ENCODE peak calls at places on chromosomes 4 and X, in five cellular contexts. S, Q, I, O and M are unnamed samples.

GRCh38 chrX:17550011-17550410 is 175.0 kb downstream of the NHS start:
- DNase-seq in S (no peak), Q (no peak), I (no peak), O (no peak), M (no peak)

GRCh38 chr4:98446499-98447375 is 185.6 kb downstream of the RAP1GDS1 start:
- DNase-seq in S (no peak), Q (no peak), I (no peak), O (peak), M (no peak)

GRCh38 chr4:126843492-126844067 is 789.2 kb upstream of the INTU start:
- DNase-seq in S (no peak), Q (no peak), I (no peak), O (no peak), M (no peak)

GRCh38 chrX:130788786-130789581 is 114.0 kb downstream of the ENOX2 start:
- DNase-seq in S (no peak), Q (no peak), I (no peak), O (no peak), M (no peak)

GRCh38 chrX:1119275-1119674 is 93.2 kb downstream of the CRLF2 start:
- DNase-seq in S (no peak), Q (no peak), I (no peak), O (no peak), M (no peak)

GRCh38 chrX:68307767-68308166 is 125.5 kb downstream of the OPHN1 start:
- DNase-seq in S (no peak), Q (no peak), I (no peak), O (no peak), M (no peak)

GRCh38 chr4:39029752-39030694 is 2.2 kb downstream of the TMEM156 start:
- DNase-seq in S (no peak), Q (no peak), I (no peak), O (peak), M (no peak)

GRCh38 chrX:28586891-28587635 is at the start of gene IL1RAPL1:
- DNase-seq in S (no peak), Q (no peak), I (no peak), O (no peak), M (no peak)

GRCh38 chr4:13907255-13907751 is 279.8 kb upstream of the BOD1L1 start:
- DNase-seq in S (no peak), Q (no peak), I (no peak), O (no peak), M (no peak)

DNA sequence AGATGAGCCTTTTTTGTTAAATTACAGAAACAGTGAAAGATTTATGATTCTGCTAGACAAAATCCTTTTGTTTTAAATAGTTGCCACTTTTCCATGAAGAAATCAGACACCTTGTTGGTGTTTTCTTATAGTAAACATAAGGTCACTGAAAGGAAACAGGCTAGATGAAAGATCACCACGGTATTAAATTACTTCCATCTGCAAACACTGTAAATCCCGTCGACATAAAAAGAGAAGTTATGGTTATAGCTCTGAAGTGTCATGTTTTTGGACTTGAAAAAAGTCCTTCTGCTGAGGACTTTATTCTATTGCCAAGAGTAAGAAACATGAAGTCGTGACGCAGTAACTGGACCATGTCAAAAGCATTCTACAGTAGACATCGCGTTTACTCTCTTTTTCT is 567.6 kb upstream of the SLIT2 start:
- DNase-seq in S (no peak), Q (no peak), I (no peak), O (no peak), M (no peak)
- TF ChIP-seq POLR2AphosphoS5 in S (no peak), Q (no peak), I (no peak), O (no peak), M (no peak)

GRCh38 chrX:110316351-110317078 is 1.4 kb downstream of the AMMECR1 start:
- DNase-seq in S (no peak), Q (no peak), I (peak), O (no peak), M (no peak)

GRCh38 chrX:110317820-110318663 is at the start of gene AMMECR1:
- DNase-seq in S (peak), Q (peak), I (peak), O (no peak), M (peak)

GRCh38 chrX:110315541-110315940 is 2.3 kb downstream of the AMMECR1 start:
- DNase-seq in S (no peak), Q (no peak), I (no peak), O (peak), M (no peak)

GRCh38 chrX:110318664-110318968 is 731 bp upstream of the AMMECR1 start:
- DNase-seq in S (no peak), Q (no peak), I (no peak), O (no peak), M (no peak)

GRCh38 chrX:110317079-110317819 is 636 bp downstream of the AMMECR1 start:
- DNase-seq in S (no peak), Q (peak), I (peak), O (no peak), M (peak)
- TF ChIP-seq TAF1 in S (no peak), Q (no peak), I (no peak), O (no peak), M (no peak)

GRCh38 chr4:57078685-57079521 is 31.3 kb downstream of the IGFBP7 start:
- DNase-seq in S (no peak), Q (no peak), I (no peak), O (no peak), M (no peak)
- TF ChIP-seq POLR2AphosphoS5 in S (no peak), Q (no peak), I (no peak), O (no peak), M (no peak)

DNA sequence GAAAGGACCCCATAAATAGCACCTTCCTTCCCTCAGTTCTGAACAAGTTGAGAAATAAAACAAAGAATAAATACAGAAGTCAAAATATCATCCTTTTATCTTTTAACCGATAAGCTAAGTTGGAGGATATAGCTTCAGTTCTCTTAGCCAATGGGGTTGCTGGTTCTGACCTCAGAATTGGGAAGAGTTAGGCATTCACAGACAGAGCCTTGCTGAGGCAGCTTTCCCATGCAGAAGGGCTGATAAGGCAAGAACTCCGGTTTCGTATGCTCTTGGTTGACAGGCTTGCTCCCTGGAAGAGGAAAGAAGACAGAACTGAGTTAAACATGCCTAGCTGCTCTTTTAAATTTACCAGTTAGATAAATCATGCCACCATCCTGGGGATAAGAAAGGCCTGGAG is 17.6 kb downstream of the FRAS1 start:
- DNase-seq in S (no peak), Q (no peak), I (no peak), O (no peak), M (no peak)
- TF ChIP-seq TAF1 in S (no peak), Q (no peak), I (no peak), O (no peak), M (no peak)

GRCh38 chr4:81449018-81449417 is 22.7 kb downstream of the RASGEF1B start:
- DNase-seq in S (no peak), Q (no peak), I (no peak), O (no peak), M (no peak)
- TF ChIP-seq POLR2AphosphoS5 in S (no peak), Q (no peak), I (no peak), O (no peak), M (no peak)

GRCh38 chr4:176013466-176014247 is 52.0 kb upstream of the WDR17 start:
- DNase-seq in S (no peak), Q (no peak), I (no peak), O (peak), M (no peak)
- TF ChIP-seq TAF1 in S (no peak), Q (no peak), I (no peak), O (no peak), M (no peak)

DNA sequence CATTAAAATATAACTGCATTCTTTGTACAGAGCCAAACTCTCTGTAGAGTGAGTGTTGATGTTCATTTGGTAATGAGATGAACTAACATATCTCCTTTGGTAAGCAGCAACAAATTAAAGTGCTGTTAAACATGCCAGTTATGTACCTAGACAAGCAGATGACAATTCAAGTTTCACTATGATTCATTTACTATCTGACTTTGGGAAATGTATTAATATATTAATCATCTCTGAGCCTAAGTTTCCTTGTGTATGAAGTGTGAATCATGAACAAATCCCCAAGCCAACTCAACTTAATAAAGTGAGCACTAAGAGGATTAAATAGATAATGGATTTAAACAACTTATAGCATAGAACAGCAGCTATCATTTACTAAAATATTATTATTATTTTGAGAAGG is 1044.2 kb downstream of the GLUD2 start:
- DNase-seq in S (no peak), Q (no peak), I (no peak), O (no peak), M (no peak)
- TF ChIP-seq POLR2AphosphoS5 in S (no peak), Q (no peak), I (no peak), O (no peak), M (no peak)

GRCh38 chrX:37599735-37600134 is 28.3 kb downstream of the LANCL3 start:
- DNase-seq in S (no peak), Q (no peak), I (no peak), O (no peak), M (no peak)
- TF ChIP-seq TAF1 in S (no peak), Q (no peak), I (no peak), O (no peak), M (no peak)